ENCODE peak calls at places on chromosome 11, in four cellular contexts. S is fibroblast of villous mesenchyme, P is mucosa of descending colon, A is dorsolateral prefrontal cortex. Y is an unnamed sample.

GRCh38 chr11:70509476-70509875 is 111.1 kb downstream of the CTTN start:
- DNase-seq in S (no peak), P (no peak), A (no peak), Y (no peak)

GRCh38 chr11:76077575-76078150 is 128.6 kb downstream of the WNT11 start:
- DNase-seq in S (peak; percentile 13), P (no peak), A (no peak), Y (no peak)

GRCh38 chr11:14308114-14308896 is 50.7 kb downstream of the RRAS2 start:
- DNase-seq in S (peak; percentile 73), P (peak; percentile 17), A (no peak), Y (peak; percentile 20)

GRCh38 chr11:118530180-118530682 is 761 bp upstream of the TMEM25 start:
- DNase-seq in S (no peak), P (peak; percentile 34), A (peak; percentile 47), Y (no peak)

GRCh38 chr11:134248910-134249480 is 4.2 kb downstream of the THYN1 start:
- DNase-seq in S (peak; percentile 34), P (no peak), A (no peak), Y (no peak)

GRCh38 chr11:108818971-108819370 is 154.1 kb downstream of the DDX10 start:
- DNase-seq in S (no peak), P (no peak), A (no peak), Y (no peak)

GRCh38 chr11:12200359-12201015 is 90.1 kb downstream of the MICAL2 start:
- DNase-seq in S (peak; percentile 83), P (peak; percentile 29), A (no peak), Y (no peak)

GRCh38 chr11:12048936-12049790 is 40.7 kb upstream of the DKK3 start:
- DNase-seq in S (peak; percentile 74), P (no peak), A (no peak), Y (no peak)

DNA sequence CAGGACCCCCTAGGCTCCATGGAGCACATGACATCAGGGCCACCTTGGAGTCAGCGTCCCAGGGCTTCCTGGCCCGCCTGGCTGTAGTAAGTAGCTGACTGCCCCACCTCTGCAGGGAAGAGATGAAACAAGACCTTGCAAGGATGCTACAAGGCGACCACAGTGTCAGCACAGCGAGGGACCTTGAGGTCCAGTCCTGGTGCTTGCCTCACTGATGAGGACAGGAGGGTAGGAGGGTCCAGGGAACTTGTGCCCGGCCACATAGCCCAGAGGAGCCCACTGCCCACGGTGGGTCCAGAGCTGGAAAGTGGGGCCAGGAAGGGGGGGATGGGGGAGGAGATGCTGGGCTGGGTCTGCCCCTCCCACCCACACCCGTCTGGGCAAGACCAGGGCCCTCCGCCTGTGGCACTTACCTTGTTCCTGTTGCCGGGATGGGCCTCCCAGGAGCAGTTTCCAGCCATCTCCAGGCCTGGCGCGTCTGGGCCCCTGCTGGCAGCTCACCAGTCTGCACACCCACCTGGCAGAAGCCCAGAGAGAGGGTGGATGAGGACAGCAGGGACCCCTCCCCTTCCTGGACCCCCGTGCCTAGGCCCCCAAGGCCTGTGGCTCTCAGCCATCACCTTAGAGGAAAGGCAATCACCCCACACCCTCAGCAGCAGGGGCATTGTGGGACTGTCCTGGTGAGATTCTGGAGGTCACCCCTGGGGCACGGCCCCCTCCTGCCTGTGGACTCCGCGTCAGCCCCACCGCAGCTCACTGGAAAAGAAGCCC is 3.4 kb downstream of the MRGPRF start:
- DNase-seq in S (no peak), P (no peak), A (no peak), Y (no peak)
- TF ChIP-seq CTCF in S (no peak), P (no peak), A (no peak), Y (no peak)

GRCh38 chr11:11010624-11011127 is 152.8 kb upstream of the ZBED5 start:
- DNase-seq in S (peak; percentile 14), P (peak; percentile 72), A (no peak), Y (no peak)
- TF ChIP-seq CTCF in S (peak; percentile 43), P (no peak), A (peak; percentile 28), Y (no peak)

DNA sequence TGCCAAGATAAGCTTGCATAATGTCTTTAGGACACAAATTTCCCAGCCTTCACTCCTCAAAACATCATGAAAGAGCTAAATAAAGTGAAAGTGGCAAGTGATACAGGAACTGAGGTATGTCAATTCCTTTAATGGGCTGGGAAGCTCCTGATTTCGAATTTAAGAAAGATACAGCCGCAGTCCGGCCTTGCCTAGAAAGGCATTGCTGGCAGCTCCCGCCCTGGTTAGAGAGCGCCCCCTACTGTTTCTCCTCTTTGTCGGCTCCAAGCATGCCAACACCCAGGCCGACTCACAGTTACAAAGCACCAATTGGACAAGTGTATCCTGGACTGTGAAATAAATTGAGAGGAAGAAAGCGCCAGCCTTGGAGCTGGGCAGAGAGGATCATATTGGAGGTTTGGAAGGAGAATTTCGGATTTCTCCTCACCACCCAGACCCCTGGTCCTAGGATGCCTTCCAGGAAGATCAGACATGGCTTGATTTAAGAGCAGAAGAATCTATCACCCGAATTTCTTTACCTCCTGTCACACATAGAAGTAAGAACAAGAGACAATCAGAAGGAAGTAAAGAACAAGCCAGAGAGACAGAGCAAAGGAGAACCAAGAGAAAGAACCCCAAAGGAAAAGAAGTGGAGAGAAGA is 84.0 kb downstream of the FAM76B start:
- DNase-seq in S (peak; percentile 87), P (peak; percentile 92), A (peak; percentile 74), Y (peak; percentile 60)
- TF ChIP-seq CTCF in S (peak; percentile 97), P (peak; percentile 80), A (peak; percentile 96), Y (peak; percentile 69)

GRCh38 chr11:2186669-2187266 is 15.2 kb upstream of the TH start:
- DNase-seq in S (no peak), P (peak; percentile 48), A (no peak), Y (no peak)
- TF ChIP-seq CTCF in S (peak; percentile 34), P (peak; percentile 22), A (peak; percentile 31), Y (peak; percentile 3)

DNA sequence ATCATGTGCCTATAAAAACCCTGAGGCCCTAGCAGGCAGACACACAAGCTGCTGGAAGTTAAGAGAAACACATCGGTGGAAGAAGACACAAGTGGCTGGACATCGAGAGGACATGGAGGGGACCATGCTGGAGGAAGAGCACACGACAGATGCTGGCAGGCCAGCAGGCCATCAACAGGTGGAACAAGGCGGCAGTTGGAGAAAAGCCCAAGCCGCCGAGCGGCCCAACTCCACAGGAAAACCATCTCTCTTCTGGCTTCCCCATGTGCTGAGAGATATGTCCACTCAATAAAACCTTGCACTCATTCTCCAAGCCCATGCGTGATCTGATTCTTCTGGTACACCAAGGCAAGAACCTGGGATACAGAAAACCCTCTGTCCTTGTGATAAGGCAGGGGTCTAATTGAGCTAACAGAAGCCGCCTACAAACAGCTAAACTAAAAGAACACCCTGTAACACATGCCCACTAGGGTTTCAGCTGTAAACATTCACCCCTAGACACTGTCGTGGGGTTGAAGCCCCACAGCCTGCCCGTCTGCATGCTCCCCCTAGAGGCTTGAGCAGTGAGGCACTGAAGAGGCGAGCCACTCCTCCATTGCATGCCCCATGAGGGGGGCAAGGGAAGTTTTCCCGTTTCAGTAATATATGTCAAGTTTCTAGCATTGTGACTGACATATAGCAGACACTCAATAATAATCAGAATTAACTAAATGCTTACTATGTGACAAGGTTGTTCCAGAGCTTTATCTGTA is 39.0 kb upstream of the MMP20 start:
- DNase-seq in S (no peak), P (no peak), A (no peak), Y (no peak)
- TF ChIP-seq CTCF in S (peak; percentile 44), P (no peak), A (no peak), Y (peak; percentile 49)

GRCh38 chr11:62123669-62124185 is at the start of gene INCENP:
- DNase-seq in S (peak; percentile 99), P (peak; percentile 97), A (peak; percentile 98), Y (peak; percentile 95)

GRCh38 chr11:62120466-62120865 is 3.3 kb upstream of the INCENP start:
- DNase-seq in S (no peak), P (no peak), A (no peak), Y (no peak)

GRCh38 chr11:62124186-62125113 is 639 bp downstream of the INCENP start:
- DNase-seq in S (peak; percentile 43), P (peak; percentile 50), A (no peak), Y (peak; percentile 76)

GRCh38 chr11:62120001-62120400 is 3.8 kb upstream of the INCENP start:
- DNase-seq in S (no peak), P (no peak), A (no peak), Y (no peak)

GRCh38 chr11:62122076-62122475 is 1.7 kb upstream of the INCENP start:
- DNase-seq in S (no peak), P (no peak), A (no peak), Y (no peak)
- TF ChIP-seq CTCF in S (peak; percentile 41), P (no peak), A (no peak), Y (no peak)

GRCh38 chr11:82683029-82683428 is 50.6 kb downstream of the FAM181B start:
- DNase-seq in S (no peak), P (no peak), A (no peak), Y (no peak)

GRCh38 chr11:82680252-82680651 is 53.4 kb downstream of the FAM181B start:
- DNase-seq in S (peak; percentile 86), P (peak; percentile 78), A (no peak), Y (no peak)

GRCh38 chr11:82676483-82677094 is 57.1 kb downstream of the FAM181B start:
- DNase-seq in S (no peak), P (no peak), A (no peak), Y (no peak)

GRCh38 chr11:82686211-82686610 is 47.5 kb downstream of the FAM181B start:
- DNase-seq in S (no peak), P (no peak), A (no peak), Y (no peak)

DNA sequence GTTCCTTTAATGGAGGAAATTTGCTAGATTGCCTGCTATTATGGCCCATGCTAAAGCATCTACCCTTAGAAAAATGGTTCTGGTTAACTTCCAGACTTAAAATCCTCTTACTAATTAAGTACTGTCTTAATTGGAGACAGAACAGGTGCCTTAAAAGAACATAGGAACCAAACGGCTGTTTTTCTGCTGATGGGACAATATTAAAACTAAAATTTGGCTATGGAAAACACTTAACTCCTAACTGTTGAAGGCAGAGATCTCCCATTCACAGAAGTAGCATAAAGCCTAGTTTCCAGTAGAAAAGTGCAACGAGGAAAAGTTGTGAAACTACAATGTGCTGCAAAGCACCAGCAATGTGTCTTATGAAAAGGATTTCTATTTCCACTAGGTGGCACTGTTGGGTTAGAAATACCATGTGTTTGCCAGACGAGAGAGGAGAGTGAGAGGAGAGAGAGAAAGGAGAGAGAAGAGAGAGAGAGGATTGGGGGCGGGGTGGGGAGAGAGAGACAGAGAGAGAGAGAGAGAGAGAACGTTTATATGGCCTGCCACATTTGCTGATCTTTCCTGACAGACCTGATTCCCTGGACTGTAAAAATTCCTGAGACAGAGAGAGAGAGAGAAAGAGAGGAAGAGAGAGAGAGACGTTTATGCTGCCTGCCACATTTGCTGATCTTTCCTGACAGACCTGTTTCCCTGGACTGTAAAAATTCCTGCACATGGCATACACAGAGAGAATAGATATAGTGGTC is 51.5 kb downstream of the FAM181B start:
- DNase-seq in S (peak; percentile 80), P (peak; percentile 52), A (no peak), Y (peak; percentile 28)
- TF ChIP-seq CTCF in S (peak; percentile 59), P (peak; percentile 18), A (peak; percentile 68), Y (peak; percentile 45)

GRCh38 chr11:35875466-35875865 is 68.4 kb upstream of the LDLRAD3 start:
- DNase-seq in S (no peak), P (no peak), A (no peak), Y (no peak)

GRCh38 chr11:35875063-35875462 is 68.8 kb upstream of the LDLRAD3 start:
- DNase-seq in S (no peak), P (no peak), A (no peak), Y (no peak)

GRCh38 chr11:35873721-35874120 is 70.1 kb upstream of the LDLRAD3 start:
- DNase-seq in S (no peak), P (no peak), A (no peak), Y (no peak)

GRCh38 chr11:35879361-35879760 is 64.5 kb upstream of the LDLRAD3 start:
- DNase-seq in S (no peak), P (no peak), A (no peak), Y (no peak)

DNA sequence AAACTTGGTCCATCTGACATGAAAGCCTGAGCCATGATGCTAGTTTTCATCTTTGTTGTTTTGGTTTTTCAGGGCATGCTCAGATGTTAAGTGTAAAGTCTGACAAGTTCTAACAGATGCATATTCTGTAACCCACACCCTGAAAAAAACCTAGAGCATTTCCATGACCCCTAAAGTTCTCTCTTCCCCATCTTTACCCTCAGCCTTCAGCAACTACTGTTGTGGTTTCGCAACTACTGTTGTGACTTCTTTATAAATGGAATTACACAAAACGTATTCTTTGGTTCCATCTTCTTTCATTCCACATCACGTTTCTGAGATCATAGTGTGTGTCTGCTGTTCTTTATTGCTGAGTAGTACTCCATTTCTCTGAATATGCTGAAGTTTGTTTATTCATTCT is 65.1 kb upstream of the LDLRAD3 start:
- DNase-seq in S (no peak), P (no peak), A (no peak), Y (no peak)
- TF ChIP-seq CTCF in S (no peak), P (no peak), A (no peak), Y (no peak)

Y was measured in GM20000.